ENCODE peak calls at places on chromosomes 16 and 17, in seven cellular contexts. U is HCT116, G is colonic mucosa, X is GM23248, M is fibroblast of lung, L is WERI-Rb-1, F is neuronal stem cell. C is an unnamed sample.

GRCh38 chr17:21129023-21129681 is 2.4 kb downstream of the DHRS7B start:
- DNase-seq in U (no peak), X (peak), L (peak), M (peak), F (no peak), G (no peak), C (no peak)

GRCh38 chr17:78766225-78766624 is 15.8 kb downstream of the CYTH1 start:
- DNase-seq in L (no peak), U (no peak), F (no peak), M (no peak), G (no peak), X (no peak), C (no peak)

GRCh38 chr16:23676924-23677480 is 1.7 kb upstream of the PLK1 start:
- DNase-seq in L (no peak), M (no peak), X (peak), U (no peak), G (peak), F (no peak), C (no peak)

GRCh38 chr16:72291121-72291520 is 119.2 kb upstream of the PMFBP1 start:
- DNase-seq in X (peak), U (peak), G (no peak), F (no peak), L (no peak), M (peak), C (peak)

GRCh38 chr16:12120331-12120981 is 143.9 kb downstream of the SNX29 start:
- DNase-seq in M (peak), L (no peak), F (no peak), U (no peak), X (no peak), G (no peak), C (peak)

GRCh38 chr16:57475711-57476339 is 10.5 kb downstream of the DOK4 start:
- DNase-seq in U (peak), M (peak), L (peak), X (peak), G (no peak), F (no peak), C (no peak)

GRCh38 chr17:7862692-7863437 is 5.1 kb downstream of the CYB5D1 start:
- DNase-seq in G (peak), F (peak), M (peak), X (peak), U (no peak), L (peak), C (peak)

GRCh38 chr17:7803981-7804380 is 30.0 kb upstream of the KDM6B start:
- DNase-seq in F (no peak), G (peak), X (no peak), U (no peak), M (no peak), L (no peak), C (no peak)

GRCh38 chr17:69764137-69764536 is 310.9 kb upstream of the KCNJ16 start:
- DNase-seq in M (no peak), L (no peak), F (no peak), G (no peak), U (no peak), X (peak), C (no peak)

GRCh38 chr17:34131386-34131785 is 123.7 kb upstream of the CCL2 start:
- DNase-seq in X (no peak), M (no peak), U (no peak), F (no peak), G (no peak), L (no peak), C (no peak)

GRCh38 chr17:6085812-6086211 is 15.6 kb downstream of the WSCD1 start:
- DNase-seq in L (peak), M (no peak), U (no peak), F (no peak), G (no peak), X (no peak), C (no peak)

GRCh38 chr16:9092282-9092962 is 978 bp downstream of the HAPSTR1 start:
- DNase-seq in L (peak), X (peak), M (no peak), U (no peak), F (peak), G (peak), C (peak)

GRCh38 chr16:20952144-20952797 is 51.7 kb downstream of the LYRM1 start:
- DNase-seq in X (no peak), F (no peak), L (no peak), M (no peak), U (peak), G (no peak), C (no peak)

DNA sequence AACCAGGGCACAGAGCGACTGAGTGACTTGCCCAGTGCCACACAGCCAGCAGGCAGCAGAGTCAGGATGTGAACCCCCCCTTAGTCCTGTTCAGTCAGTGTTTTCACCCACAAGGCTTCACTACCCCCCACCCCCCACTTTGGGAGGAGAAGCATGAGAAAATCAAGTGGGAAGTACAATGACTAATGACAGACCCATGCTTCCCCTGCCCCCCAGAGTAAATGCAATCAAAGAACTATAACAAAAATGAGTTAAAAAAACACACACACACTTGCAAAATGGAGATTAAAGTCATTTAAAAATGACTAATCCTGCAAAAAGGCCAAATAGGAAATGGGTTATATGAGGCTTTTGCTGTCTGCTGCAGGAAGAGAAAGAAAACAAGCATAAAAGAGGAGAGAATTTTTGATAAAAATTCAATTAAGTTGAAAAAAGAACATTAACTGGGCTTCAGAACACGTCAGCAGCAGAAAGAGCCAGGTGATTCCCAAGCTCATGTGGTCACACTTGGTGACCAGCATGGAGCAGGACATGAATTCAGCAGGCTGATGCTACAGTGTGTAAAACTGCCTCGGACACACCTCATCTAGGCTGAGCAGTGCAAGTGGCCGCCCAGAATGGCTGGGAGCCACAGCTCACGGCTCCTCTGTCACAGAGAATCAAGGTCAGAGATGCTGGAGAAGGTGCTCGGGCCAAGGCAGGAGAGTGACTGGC is 212.3 kb downstream of the ZNF423 start:
- DNase-seq in L (no peak), F (no peak), M (peak), G (no peak), U (no peak), X (peak), C (peak)
- H3K4me3 ChIP-seq in L (no peak), F (no peak), M (no peak), G (no peak), U (no peak), X (peak), C (no peak)

DNA sequence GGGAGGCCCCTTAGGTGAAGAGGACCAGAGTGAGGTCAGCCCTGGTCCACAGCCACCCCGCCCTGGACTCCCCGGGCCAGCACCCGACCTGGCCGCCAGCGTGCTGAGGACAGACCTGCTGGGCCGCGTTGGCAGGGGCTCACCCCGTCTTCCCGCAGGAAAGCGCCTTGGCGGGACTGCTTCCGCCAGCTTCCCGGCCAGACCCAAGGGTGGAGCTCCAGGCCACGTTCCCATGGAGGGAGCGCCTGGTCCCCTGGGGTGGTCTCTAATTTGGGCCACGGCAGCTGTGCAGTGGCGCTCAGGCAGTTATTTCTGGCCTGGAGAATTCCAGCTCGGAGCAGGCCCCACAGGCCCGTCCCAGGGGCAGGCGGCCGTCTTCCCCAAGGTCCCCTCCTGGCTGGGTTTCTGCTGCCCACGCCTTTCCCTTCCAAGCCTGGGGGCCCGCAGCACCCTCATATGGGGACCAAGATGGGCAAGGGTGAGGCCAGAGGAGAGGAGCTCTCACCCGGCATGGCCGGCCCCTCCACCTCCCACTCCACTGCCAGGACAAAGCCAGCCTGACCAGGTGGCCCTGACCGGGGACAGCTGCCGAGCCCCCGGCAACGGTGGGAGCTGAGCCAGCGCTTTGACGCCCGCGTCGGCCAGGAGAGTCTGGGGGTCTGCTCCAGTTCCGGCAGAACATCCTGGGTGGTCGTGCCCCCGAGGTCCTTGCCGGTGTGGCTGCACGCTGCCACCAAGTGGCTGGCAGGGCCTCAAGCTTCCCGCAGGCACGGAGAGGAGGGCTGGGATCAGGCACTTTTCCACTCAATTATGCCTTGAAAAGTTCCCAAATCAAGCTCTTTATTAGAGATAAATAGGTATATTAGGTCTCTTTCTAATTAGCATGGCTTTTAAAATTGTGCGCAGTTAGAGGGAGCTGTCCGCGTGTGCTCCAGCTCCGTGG is 28.1 kb downstream of the CACNA1H start:
- DNase-seq in L (peak), F (no peak), G (no peak), U (no peak), X (no peak), M (no peak), C (no peak)
- H3K27ac ChIP-seq in L (peak), F (peak), G (peak), U (peak), X (no peak), M (no peak), C (no peak)

GRCh38 chr16:56357291-56357764 is 68.0 kb downstream of the AMFR start:
- DNase-seq in F (no peak), G (no peak), L (no peak), X (peak), U (no peak), M (peak), C (no peak)
- H3K4me3 ChIP-seq in F (no peak), G (peak), L (peak), X (peak), U (no peak), M (no peak), C (peak)

GRCh38 chr17:50944902-50945720 is 79.0 kb upstream of the TOB1 start:
- DNase-seq in F (no peak), X (no peak), U (no peak), L (peak), G (no peak), M (no peak), C (no peak)

GRCh38 chr17:50944054-50944901 is 78.1 kb upstream of the TOB1 start:
- DNase-seq in M (peak), L (peak), X (peak), G (peak), U (no peak), F (no peak), C (no peak)

GRCh38 chr17:50946223-50946890 is 80.2 kb upstream of the TOB1 start:
- DNase-seq in G (no peak), U (no peak), F (no peak), M (no peak), X (no peak), L (peak), C (no peak)

GRCh38 chr17:50945779-50946222 is 79.6 kb upstream of the TOB1 start:
- DNase-seq in G (no peak), L (peak), M (no peak), U (no peak), F (no peak), X (no peak), C (no peak)

DNA sequence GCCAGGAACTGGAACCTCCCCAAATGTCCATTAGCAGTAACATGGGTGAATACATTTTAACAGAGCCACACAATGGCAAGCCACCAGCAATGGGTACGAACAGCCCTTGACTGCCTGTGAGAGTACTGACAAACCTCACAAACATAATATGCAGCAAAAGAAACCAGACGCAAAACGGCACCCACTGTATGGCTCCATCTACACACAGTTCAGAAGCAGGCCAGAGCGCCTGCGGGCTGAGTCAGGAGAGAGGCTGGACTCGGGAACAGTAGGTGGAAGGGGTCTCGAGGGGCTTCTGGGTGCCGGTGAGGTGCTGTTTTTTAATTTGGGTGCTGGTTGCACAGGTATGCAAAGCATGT is 77.4 kb upstream of the TOB1 start:
- DNase-seq in F (no peak), X (no peak), U (no peak), M (no peak), L (peak), G (no peak), C (no peak)
- H3K27ac ChIP-seq in F (no peak), X (no peak), U (no peak), M (no peak), L (peak), G (peak), C (no peak)

GRCh38 chr17:81929253-81930141 is 2.0 kb upstream of the MAFG start:
- DNase-seq in G (no peak), M (no peak), U (no peak), L (no peak), F (no peak), X (no peak), C (no peak)
- H3K4me3 ChIP-seq in G (no peak), M (no peak), U (peak), L (no peak), F (no peak), X (no peak), C (no peak)

DNA sequence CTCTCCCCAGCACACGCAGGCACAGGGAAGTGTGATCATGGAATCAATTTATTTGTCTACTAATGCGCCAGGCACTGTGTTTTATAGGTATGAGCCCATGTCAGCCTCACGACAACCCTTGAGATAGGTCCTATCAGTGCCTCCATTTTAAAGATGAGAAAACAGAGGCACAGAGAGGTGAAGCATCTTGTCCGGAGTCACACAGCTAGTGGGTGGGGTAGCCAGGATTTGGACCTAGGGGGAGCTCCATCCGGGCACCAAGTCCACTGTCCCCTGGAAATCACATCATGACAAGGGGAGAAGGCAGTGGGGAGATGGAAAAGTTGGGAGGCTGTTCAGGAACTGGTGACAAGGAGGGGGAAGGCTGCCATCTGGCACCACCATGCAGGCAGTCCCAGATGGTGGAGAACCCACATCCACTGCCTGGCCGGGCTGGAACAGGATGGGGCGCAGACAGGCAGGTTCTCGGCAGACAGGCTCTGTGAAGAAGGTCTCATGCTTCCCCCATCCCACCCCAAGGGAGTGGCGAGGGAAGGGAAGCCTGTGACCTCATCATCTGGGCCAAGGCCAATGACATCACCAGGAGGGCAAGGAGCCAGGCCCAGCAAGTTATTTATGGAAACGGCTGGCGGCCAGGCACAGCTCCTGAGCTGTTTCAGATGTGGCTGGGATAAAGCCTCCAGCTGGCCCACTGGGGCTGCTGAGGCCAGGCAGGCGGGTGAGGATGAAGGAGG is 126.0 kb upstream of the SDK2 start:
- DNase-seq in U (peak), G (peak), L (peak), X (peak), M (peak), F (no peak), C (peak)
- H3K27ac ChIP-seq in U (no peak), G (no peak), L (peak), X (no peak), M (no peak), F (no peak), C (no peak)

GRCh38 chr16:1678500-1679098 is 520 bp downstream of the JPT2 start:
- DNase-seq in G (peak), F (peak), X (peak), L (peak), M (peak), U (no peak), C (peak)

GRCh38 chr16:1677942-1678499 is at the start of gene JPT2:
- DNase-seq in L (peak), X (peak), U (peak), F (peak), M (peak), G (peak), C (peak)

GRCh38 chr16:1674751-1675664 is 3.1 kb upstream of the JPT2 start:
- DNase-seq in M (peak), U (no peak), L (no peak), F (no peak), X (peak), G (no peak), C (peak)

GRCh38 chr16:1676661-1677060 is 1.4 kb upstream of the JPT2 start:
- DNase-seq in M (no peak), U (no peak), F (no peak), L (no peak), X (no peak), G (no peak), C (no peak)

DNA sequence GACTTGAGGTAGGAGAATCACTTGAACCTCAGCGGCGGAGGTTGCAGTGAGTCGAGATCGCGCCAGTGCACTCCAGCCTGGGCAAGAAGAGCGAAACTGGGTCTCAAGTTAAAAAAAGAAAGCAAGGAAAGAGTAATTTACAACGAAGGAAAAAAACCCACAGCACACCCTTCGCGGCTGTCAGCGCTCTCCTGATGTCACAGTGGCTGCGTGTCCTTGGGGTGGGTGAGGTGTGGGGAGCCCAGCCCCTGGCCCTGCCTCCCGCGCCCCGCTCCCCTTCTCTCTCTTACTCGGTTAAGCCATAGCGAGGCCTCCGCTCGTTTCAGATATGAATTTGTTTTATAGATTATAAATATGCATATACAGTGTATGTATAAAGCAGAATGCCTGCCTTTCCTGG is 740 bp upstream of the JPT2 start:
- DNase-seq in X (no peak), L (no peak), U (no peak), G (no peak), M (no peak), F (no peak), C (no peak)
- H3K4me3 ChIP-seq in X (no peak), L (peak), U (peak), G (no peak), M (no peak), F (no peak), C (peak)

GRCh38 chr16:69820926-69821541 is 58.9 kb downstream of the WWP2 start:
- DNase-seq in U (no peak), M (peak), L (no peak), F (no peak), G (no peak), X (peak), C (peak)
- H3K27ac ChIP-seq in U (no peak), M (no peak), L (no peak), F (no peak), G (no peak), X (peak), C (peak)